ENCODE peak calls at places on chromosome 20, in eight cellular contexts. J is ELR, Q is Karpas-422, X is occipital lobe, D is upper lobe of right lung, W is erythroblast, G is left ventricle myocardium inferior, Z is hypothalamus. K is an unnamed sample.

GRCh38 chr20:60249436-60249835 is 291.2 kb downstream of the CDH26 start:
- DNase-seq in Z (no peak), W (no peak), G (no peak), Q (no peak), D (no peak), J (peak), X (no peak), K (peak)

GRCh38 chr20:23404196-23404595 is 17.1 kb downstream of the NAPB start:
- DNase-seq in W (no peak), D (no peak), Z (no peak), J (peak), X (no peak), Q (no peak), G (no peak), K (no peak)

GRCh38 chr20:61303217-61303616 is 51.2 kb downstream of the CDH4 start:
- DNase-seq in D (no peak), X (no peak), Q (no peak), G (no peak), J (no peak), W (no peak), Z (no peak), K (no peak)

GRCh38 chr20:3146732-3147341 is 12.8 kb downstream of the FASTKD5 start:
- DNase-seq in W (no peak), J (no peak), G (no peak), Z (no peak), D (no peak), Q (no peak), X (no peak), K (peak)

GRCh38 chr20:21519136-21519584 is 5.3 kb upstream of the NKX2-2 start:
- DNase-seq in W (no peak), J (no peak), G (no peak), X (no peak), D (no peak), Q (no peak), Z (no peak), K (no peak)

GRCh38 chr20:34295284-34295683 is 7.9 kb downstream of the AHCY start:
- DNase-seq in G (no peak), D (no peak), J (no peak), W (no peak), Z (no peak), Q (no peak), X (no peak), K (no peak)

GRCh38 chr20:46010491-46011405 is 2.0 kb downstream of the MMP9 start:
- DNase-seq in W (no peak), J (no peak), X (no peak), G (no peak), D (peak), Q (no peak), Z (no peak), K (no peak)

GRCh38 chr20:14401479-14402138 is 64.2 kb upstream of the FLRT3 start:
- DNase-seq in G (no peak), J (no peak), X (no peak), W (no peak), Q (no peak), D (no peak), Z (no peak), K (no peak)

GRCh38 chr20:46784450-46785127 is 75.1 kb downstream of the SLC2A10 start:
- DNase-seq in X (no peak), D (no peak), Z (no peak), Q (no peak), J (peak), G (no peak), W (no peak), K (no peak)